ENCODE peak calls at places on chromosome 3, in four cellular contexts. H, O, Q and Z are unnamed samples.

GRCh38 chr3:143301502-143301901 is 181.9 kb downstream of the CHST2 start:
- DNase-seq in H (no peak), O (no peak), Q (no peak), Z (no peak)

GRCh38 chr3:38316356-38317185 is 30.0 kb upstream of the XYLB start:
- DNase-seq in H (no peak), O (no peak), Q (no peak), Z (no peak)

GRCh38 chr3:75727985-75728384 is 57.4 kb downstream of the ZNF717 start:
- DNase-seq in H (no peak), O (no peak), Q (no peak), Z (no peak)

GRCh38 chr3:42855547-42856380 is 19.9 kb downstream of the CYP8B1 start:
- DNase-seq in H (no peak), O (no peak), Q (no peak), Z (no peak)

GRCh38 chr3:196108075-196108743 is 26.3 kb upstream of the TFRC start:
- DNase-seq in H (no peak), O (no peak), Q (no peak), Z (peak; percentile 69)

GRCh38 chr3:115436767-115437301 is 186.5 kb upstream of the GAP43 start:
- DNase-seq in H (no peak), O (no peak), Q (peak; percentile 95), Z (peak; percentile 95)

GRCh38 chr3:99678023-99678422 is 39.6 kb downstream of the COL8A1 start:
- DNase-seq in H (no peak), O (no peak), Q (peak; percentile 89), Z (peak; percentile 77)

GRCh38 chr3:179840985-179841384 is 188.1 kb downstream of the USP13 start:
- DNase-seq in H (no peak), O (no peak), Q (peak; percentile 59), Z (peak; percentile 82)

GRCh38 chr3:182393151-182393550 is 400.2 kb upstream of the ATP11B start:
- DNase-seq in H (no peak), O (no peak), Q (no peak), Z (no peak)

GRCh38 chr3:27423463-27423862 is 54.3 kb upstream of the NEK10 start:
- DNase-seq in H (no peak), O (no peak), Q (peak; percentile 37), Z (peak; percentile 58)

GRCh38 chr3:17680530-17680929 is 61.9 kb downstream of the TBC1D5 start:
- DNase-seq in H (no peak), O (no peak), Q (no peak), Z (no peak)

GRCh38 chr3:71926242-71926560 is 141.3 kb upstream of the PROK2 start:
- DNase-seq in H (no peak), O (no peak), Q (peak; percentile 12), Z (peak; percentile 68)

GRCh38 chr3:72346526-72346926 is 501.7 kb downstream of the SHQ1 start:
- DNase-seq in H (no peak), O (no peak), Q (peak; percentile 97), Z (peak; percentile 95)

GRCh38 chr3:46546896-46547440 is 19.1 kb downstream of the LRRC2 start:
- DNase-seq in H (no peak), O (no peak), Q (no peak), Z (no peak)

GRCh38 chr3:33385423-33385822 is 54.8 kb downstream of the UBP1 start:
- DNase-seq in H (no peak), O (no peak), Q (no peak), Z (no peak)

GRCh38 chr3:104669083-104669482 is 697.6 kb upstream of the ALCAM start:
- DNase-seq in H (no peak), O (no peak), Q (no peak), Z (no peak)

GRCh38 chr3:99846472-99846871 is 28.8 kb downstream of the CMSS1 start:
- DNase-seq in H (no peak), O (no peak), Q (peak; percentile 90), Z (peak; percentile 31)

GRCh38 chr3:10357592-10358308 is 36.8 kb upstream of the SEC13 start:
- DNase-seq in H (no peak), O (peak; percentile 41), Q (peak; percentile 94), Z (peak; percentile 70)

GRCh38 chr3:126540946-126541627 is 17.1 kb downstream of the CHST13 start:
- DNase-seq in H (no peak), O (no peak), Q (no peak), Z (no peak)

GRCh38 chr3:28077566-28077965 is 163.9 kb upstream of the CMC1 start:
- DNase-seq in H (no peak), O (no peak), Q (peak; percentile 57), Z (peak; percentile 63)

GRCh38 chr3:182244222-182244971 is 532.7 kb downstream of the SOX2 start:
- DNase-seq in H (no peak), O (no peak), Q (no peak), Z (no peak)

GRCh38 chr3:65664436-65664835 is 374.3 kb downstream of the MAGI1 start:
- DNase-seq in H (no peak), O (no peak), Q (no peak), Z (no peak)

GRCh38 chr3:185409957-185410356 is 47.0 kb downstream of the MAP3K13 start:
- DNase-seq in H (no peak), O (no peak), Q (no peak), Z (no peak)

GRCh38 chr3:107816082-107816481 is 274.7 kb downstream of the CD47 start:
- DNase-seq in H (no peak), O (no peak), Q (no peak), Z (no peak)

GRCh38 chr3:12135029-12135634 is 23.6 kb downstream of the TIMP4 start:
- DNase-seq in H (no peak), O (peak; percentile 76), Q (peak; percentile 82), Z (peak; percentile 71)

GRCh38 chr3:67832807-67833206 is 178.4 kb upstream of the SUCLG2 start:
- DNase-seq in H (no peak), O (no peak), Q (no peak), Z (peak; percentile 22)

GRCh38 chr3:28576590-28577220 is 228.1 kb upstream of the AZI2 start:
- DNase-seq in H (no peak), O (no peak), Q (no peak), Z (no peak)

GRCh38 chr3:17672506-17672905 is 69.9 kb downstream of the TBC1D5 start:
- DNase-seq in H (no peak), O (no peak), Q (peak; percentile 9), Z (no peak)

GRCh38 chr3:64074091-64074490 is 50.8 kb upstream of the PSMD6 start:
- DNase-seq in H (no peak), O (no peak), Q (peak; percentile 77), Z (peak; percentile 58)

GRCh38 chr3:195394024-195394423 is 48.8 kb downstream of the ACAP2 start:
- DNase-seq in H (no peak), O (no peak), Q (no peak), Z (no peak)

GRCh38 chr3:161108840-161109239 is 3.7 kb upstream of the B3GALNT1 start:
- DNase-seq in H (no peak), O (no peak), Q (no peak), Z (peak; percentile 57)

DNA sequence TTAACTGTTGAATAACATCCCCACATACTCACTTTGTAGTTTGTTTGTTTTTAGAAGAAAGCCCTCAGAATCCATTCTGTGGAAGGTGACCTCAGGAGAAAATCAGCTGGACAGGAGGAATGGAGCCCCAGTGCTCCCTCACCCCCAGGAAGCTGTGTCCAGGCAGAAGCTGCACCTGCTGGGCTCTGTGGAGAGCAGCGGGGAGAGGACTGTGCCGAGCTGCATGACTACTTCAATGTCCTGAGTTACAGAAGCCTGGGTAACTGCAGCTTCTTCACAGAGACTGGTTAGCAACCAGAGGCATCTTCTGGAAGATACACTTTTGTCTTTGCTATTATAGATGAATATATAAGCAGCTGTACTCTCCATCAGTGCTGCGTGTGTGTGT is 14.0 kb downstream of the TIGIT start:
- DNase-seq in H (no peak), O (no peak), Q (no peak), Z (no peak)
- TF ChIP-seq CTCF in H (no peak), O (no peak), Q (no peak), Z (no peak)

GRCh38 chr3:136250862-136251460 is 821 bp downstream of the PCCB start:
- DNase-seq in H (no peak), O (peak; percentile 51), Q (peak; percentile 61), Z (peak; percentile 60)
- TF ChIP-seq CTCF in H (peak; percentile 11), O (peak; percentile 39), Q (peak; percentile 31), Z (peak; percentile 11)

DNA sequence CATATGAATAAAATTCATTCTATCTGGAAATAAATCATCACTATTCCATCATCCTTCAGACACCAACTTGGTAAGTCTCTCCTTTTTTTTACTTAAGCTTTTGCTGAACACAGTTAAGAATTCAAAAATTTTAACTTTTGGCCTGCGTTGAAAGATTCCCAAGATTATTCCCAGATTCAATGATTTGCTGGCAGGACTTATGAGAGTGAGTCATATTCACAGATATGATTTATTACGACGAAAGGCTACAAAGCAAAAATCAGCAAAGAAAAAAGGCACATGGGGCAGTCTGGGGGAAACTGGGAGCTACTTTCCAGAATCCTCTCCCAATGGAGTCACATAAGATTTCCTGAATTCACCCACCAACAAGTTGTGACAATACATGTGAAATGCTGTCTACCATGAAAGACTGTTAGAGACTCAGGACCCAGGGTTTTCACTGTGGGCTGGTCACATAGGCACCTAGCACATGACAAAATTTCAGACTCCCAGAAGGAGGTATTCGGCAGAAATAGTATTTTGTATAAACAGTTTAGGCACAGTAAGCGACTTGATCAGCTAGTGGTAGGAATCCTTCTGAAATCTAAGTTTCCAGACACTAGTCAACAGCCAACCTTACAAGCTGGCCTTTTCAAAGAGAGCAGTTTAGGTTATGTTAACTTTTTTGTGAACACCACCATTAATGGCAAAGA is 82.1 kb downstream of the DLG1 start:
- DNase-seq in H (no peak), O (no peak), Q (peak; percentile 65), Z (peak; percentile 59)
- TF ChIP-seq CTCF in H (no peak), O (no peak), Q (peak; percentile 1), Z (no peak)

GRCh38 chr3:55085231-55085630 is 157.4 kb upstream of the LRTM1 start:
- DNase-seq in H (no peak), O (no peak), Q (no peak), Z (no peak)
- TF ChIP-seq CTCF in H (no peak), O (no peak), Q (no peak), Z (no peak)

GRCh38 chr3:41274944-41275668 is 75.8 kb downstream of the CTNNB1 start:
- DNase-seq in H (no peak), O (no peak), Q (peak; percentile 50), Z (peak; percentile 21)

GRCh38 chr3:41276191-41276590 is 76.9 kb downstream of the CTNNB1 start:
- DNase-seq in H (no peak), O (no peak), Q (no peak), Z (no peak)

GRCh38 chr3:41272667-41273066 is 73.4 kb downstream of the CTNNB1 start:
- DNase-seq in H (no peak), O (no peak), Q (no peak), Z (no peak)

GRCh38 chr3:41277790-41278465 is 78.6 kb downstream of the CTNNB1 start:
- DNase-seq in H (no peak), O (no peak), Q (no peak), Z (no peak)
- TF ChIP-seq CTCF in H (no peak), O (no peak), Q (no peak), Z (no peak)